ENCODE peak calls at places on chromosomes 7 and 10, in five cellular contexts. One of them, this sample, is unnamed.

GRCh38 chr7:149772236-149772820 is 1.1 kb downstream of the ZNF467 start:
- DNase-seq in aorta: peak; percentile 64
- DNase-seq in ovary: peak; percentile 50
- DNase-seq in IMR-90: no peak
- DNase-seq in H9: peak; percentile 54
- DNase-seq in this sample: peak; percentile 18

GRCh38 chr7:143492043-143492471 is 14.4 kb downstream of the TAS2R41 start:
- DNase-seq in aorta: no peak
- DNase-seq in ovary: no peak
- DNase-seq in IMR-90: peak; percentile 90
- DNase-seq in H9: no peak
- DNase-seq in this sample: peak; percentile 52

GRCh38 chr10:130970341-130971122 is 341.0 kb downstream of the TCERG1L start:
- DNase-seq in aorta: no peak
- DNase-seq in ovary: no peak
- DNase-seq in IMR-90: no peak
- DNase-seq in H9: peak; percentile 10
- DNase-seq in this sample: no peak

GRCh38 chr10:118908487-118909280 is 120.8 kb upstream of the NANOS1 start:
- DNase-seq in aorta: no peak
- DNase-seq in ovary: no peak
- DNase-seq in IMR-90: no peak
- DNase-seq in H9: no peak
- DNase-seq in this sample: peak; percentile 77

GRCh38 chr10:44982114-44982460 is 3.5 kb upstream of the DEPP1 start:
- DNase-seq in aorta: peak; percentile 95
- DNase-seq in ovary: peak; percentile 40
- DNase-seq in IMR-90: no peak
- DNase-seq in H9: no peak
- DNase-seq in this sample: no peak

GRCh38 chr10:131806146-131806545 is 94.7 kb upstream of the PPP2R2D start:
- DNase-seq in aorta: no peak
- DNase-seq in ovary: no peak
- DNase-seq in IMR-90: no peak
- DNase-seq in H9: no peak
- DNase-seq in this sample: no peak

GRCh38 chr7:64867863-64868440 is 35.1 kb upstream of the ZNF273 start:
- DNase-seq in aorta: no peak
- DNase-seq in ovary: no peak
- DNase-seq in IMR-90: no peak
- DNase-seq in H9: peak; percentile 8
- DNase-seq in this sample: no peak

GRCh38 chr10:133484818-133485217 is 31.1 kb downstream of the SCART1 start:
- DNase-seq in aorta: no peak
- DNase-seq in ovary: no peak
- DNase-seq in IMR-90: no peak
- DNase-seq in H9: no peak
- DNase-seq in this sample: no peak

GRCh38 chr10:67110286-67110685 is 184.4 kb downstream of the LRRTM3 start:
- DNase-seq in aorta: no peak
- DNase-seq in ovary: no peak
- DNase-seq in IMR-90: no peak
- DNase-seq in H9: no peak
- DNase-seq in this sample: no peak

GRCh38 chr7:30817060-30817770 is 46.0 kb downstream of the MINDY4 start:
- DNase-seq in aorta: no peak
- DNase-seq in ovary: no peak
- DNase-seq in IMR-90: peak; percentile 54
- DNase-seq in H9: no peak
- DNase-seq in this sample: no peak

GRCh38 chr10:14486777-14487510 is 156.2 kb upstream of the FRMD4A start:
- DNase-seq in aorta: no peak
- DNase-seq in ovary: peak; percentile 24
- DNase-seq in IMR-90: peak; percentile 94
- DNase-seq in H9: no peak
- DNase-seq in this sample: no peak

GRCh38 chr10:118096022-118096421 is 49.3 kb upstream of the RAB11FIP2 start:
- DNase-seq in aorta: no peak
- DNase-seq in ovary: no peak
- DNase-seq in IMR-90: no peak
- DNase-seq in H9: no peak
- DNase-seq in this sample: no peak

GRCh38 chr7:47293884-47294568 is 287.9 kb downstream of the TNS3 start:
- DNase-seq in aorta: no peak
- DNase-seq in ovary: peak; percentile 48
- DNase-seq in IMR-90: peak; percentile 51
- DNase-seq in H9: no peak
- DNase-seq in this sample: no peak

GRCh38 chr7:88309845-88310244 is 3.2 kb upstream of the STEAP4 start:
- DNase-seq in aorta: no peak
- DNase-seq in ovary: no peak
- DNase-seq in IMR-90: no peak
- DNase-seq in H9: no peak
- DNase-seq in this sample: no peak

GRCh38 chr7:117837841-117838240 is 35.4 kb downstream of the CTTNBP2 start:
- DNase-seq in aorta: no peak
- DNase-seq in ovary: no peak
- DNase-seq in IMR-90: no peak
- DNase-seq in H9: no peak
- DNase-seq in this sample: peak; percentile 7

GRCh38 chr7:111668711-111669110 is 106.4 kb upstream of the IMMP2L start:
- DNase-seq in aorta: no peak
- DNase-seq in ovary: no peak
- DNase-seq in IMR-90: no peak
- DNase-seq in H9: no peak
- DNase-seq in this sample: no peak

GRCh38 chr10:71082930-71083329 is 129.4 kb upstream of the UNC5B start:
- DNase-seq in aorta: no peak
- DNase-seq in ovary: no peak
- DNase-seq in IMR-90: no peak
- DNase-seq in H9: no peak
- DNase-seq in this sample: no peak

GRCh38 chr7:50733552-50733951 is 49.1 kb downstream of the GRB10 start:
- DNase-seq in aorta: no peak
- DNase-seq in ovary: no peak
- DNase-seq in IMR-90: peak; percentile 61
- DNase-seq in H9: no peak
- DNase-seq in this sample: no peak

GRCh38 chr10:2925631-2926030 is 141.7 kb upstream of the PFKP start:
- DNase-seq in aorta: peak; percentile 85
- DNase-seq in ovary: no peak
- DNase-seq in IMR-90: peak; percentile 40
- DNase-seq in H9: no peak
- DNase-seq in this sample: peak; percentile 11

GRCh38 chr7:20784311-20785210 is 2.1 kb downstream of the SP8 start:
- DNase-seq in aorta: no peak
- DNase-seq in ovary: no peak
- DNase-seq in IMR-90: no peak
- DNase-seq in H9: peak; percentile 69
- DNase-seq in this sample: no peak

GRCh38 chr10:97827778-97828291 is 21.8 kb upstream of the GOLGA7B start:
- DNase-seq in aorta: peak; percentile 53
- DNase-seq in ovary: no peak
- DNase-seq in IMR-90: no peak
- DNase-seq in H9: no peak
- DNase-seq in this sample: no peak

GRCh38 chr10:90857635-90858488 is at the start of gene HTR7:
- DNase-seq in aorta: peak; percentile 73
- DNase-seq in ovary: peak; percentile 68
- DNase-seq in IMR-90: peak; percentile 33
- DNase-seq in H9: peak; percentile 75
- DNase-seq in this sample: peak; percentile 33

GRCh38 chr7:57403601-57404342 is 46.2 kb upstream of the ZNF716 start:
- DNase-seq in aorta: no peak
- DNase-seq in ovary: no peak
- DNase-seq in IMR-90: no peak
- DNase-seq in H9: no peak
- DNase-seq in this sample: peak; percentile 2

GRCh38 chr7:24233386-24233785 is 50.6 kb upstream of the NPY start:
- DNase-seq in aorta: no peak
- DNase-seq in ovary: no peak
- DNase-seq in IMR-90: no peak
- DNase-seq in H9: no peak
- DNase-seq in this sample: no peak

GRCh38 chr10:79418274-79418673 is 27.1 kb downstream of the ZCCHC24 start:
- DNase-seq in aorta: no peak
- DNase-seq in ovary: no peak
- DNase-seq in IMR-90: no peak
- DNase-seq in H9: no peak
- DNase-seq in this sample: no peak

GRCh38 chr10:79417731-79418130 is 27.7 kb downstream of the ZCCHC24 start:
- DNase-seq in aorta: no peak
- DNase-seq in ovary: no peak
- DNase-seq in IMR-90: no peak
- DNase-seq in H9: no peak
- DNase-seq in this sample: no peak

GRCh38 chr10:79417266-79417665 is 28.2 kb downstream of the ZCCHC24 start:
- DNase-seq in aorta: no peak
- DNase-seq in ovary: no peak
- DNase-seq in IMR-90: no peak
- DNase-seq in H9: no peak
- DNase-seq in this sample: no peak

GRCh38 chr10:79420974-79421688 is 24.3 kb downstream of the ZCCHC24 start:
- DNase-seq in aorta: no peak
- DNase-seq in ovary: no peak
- DNase-seq in IMR-90: no peak
- DNase-seq in H9: no peak
- DNase-seq in this sample: no peak

GRCh38 chr10:79418886-79419595 is 26.4 kb downstream of the ZCCHC24 start:
- DNase-seq in aorta: no peak
- DNase-seq in ovary: no peak
- DNase-seq in IMR-90: no peak
- DNase-seq in H9: no peak
- DNase-seq in this sample: no peak
- H3K27ac ChIP-seq in aorta: no peak overlapping the region
- H3K27ac ChIP-seq in ovary: no peak overlapping the region
- H3K27ac ChIP-seq in IMR-90: no peak overlapping the region
- H3K27ac ChIP-seq in H9: no peak overlapping the region
- H3K27ac ChIP-seq in this sample: no peak overlapping the region

DNA sequence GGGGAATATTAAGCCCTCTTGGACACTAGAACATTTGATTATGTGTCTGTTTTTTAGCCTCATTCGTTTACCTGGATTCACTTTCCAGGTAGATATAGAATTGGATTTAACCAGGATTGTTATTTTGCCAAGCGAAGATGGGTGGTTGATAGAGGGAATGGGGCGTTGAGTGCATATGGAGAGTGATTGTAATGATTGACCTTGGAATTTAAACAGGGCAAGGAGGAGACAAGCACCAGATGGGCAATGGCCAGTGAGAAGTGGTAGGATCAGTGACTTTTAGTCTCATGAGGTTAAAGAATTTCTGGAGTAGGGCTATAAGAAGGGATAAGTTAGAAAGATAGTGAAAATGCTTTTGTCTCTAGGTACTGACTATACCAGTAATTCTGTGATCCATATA is 211.2 kb upstream of the CSTF2T start:
- DNase-seq in aorta: no peak
- DNase-seq in ovary: no peak
- DNase-seq in IMR-90: no peak
- DNase-seq in H9: peak; percentile 32
- DNase-seq in this sample: no peak
- H3K27ac ChIP-seq in aorta: no peak overlapping the region
- H3K27ac ChIP-seq in ovary: no peak overlapping the region
- H3K27ac ChIP-seq in IMR-90: no peak overlapping the region
- H3K27ac ChIP-seq in H9: peak overlapping the region; percentile 82
- H3K27ac ChIP-seq in this sample: no peak overlapping the region

GRCh38 chr10:116587878-116588590 is 2.7 kb upstream of the PNLIPRP1 start:
- DNase-seq in aorta: no peak
- DNase-seq in ovary: no peak
- DNase-seq in IMR-90: no peak
- DNase-seq in H9: no peak
- DNase-seq in this sample: no peak

GRCh38 chr10:116589911-116590310 is 848 bp upstream of the PNLIPRP1 start:
- DNase-seq in aorta: no peak
- DNase-seq in ovary: no peak
- DNase-seq in IMR-90: no peak
- DNase-seq in H9: no peak
- DNase-seq in this sample: peak; percentile 89

GRCh38 chr10:116593139-116593740 is 2.5 kb downstream of the PNLIPRP1 start:
- DNase-seq in aorta: no peak
- DNase-seq in ovary: no peak
- DNase-seq in IMR-90: no peak
- DNase-seq in H9: no peak
- DNase-seq in this sample: no peak

GRCh38 chr10:116590590-116591444 is at the start of gene PNLIPRP1:
- DNase-seq in aorta: no peak
- DNase-seq in ovary: no peak
- DNase-seq in IMR-90: no peak
- DNase-seq in H9: no peak
- DNase-seq in this sample: peak; percentile 68

GRCh38 chr10:116588995-116589394 is 1.8 kb upstream of the PNLIPRP1 start:
- DNase-seq in aorta: no peak
- DNase-seq in ovary: no peak
- DNase-seq in IMR-90: no peak
- DNase-seq in H9: no peak
- DNase-seq in this sample: no peak
- H3K27ac ChIP-seq in aorta: no peak overlapping the region
- H3K27ac ChIP-seq in ovary: no peak overlapping the region
- H3K27ac ChIP-seq in IMR-90: no peak overlapping the region
- H3K27ac ChIP-seq in H9: no peak overlapping the region
- H3K27ac ChIP-seq in this sample: no peak overlapping the region

GRCh38 chr10:29081971-29082699 is 206.7 kb upstream of the LYZL1 start:
- DNase-seq in aorta: no peak
- DNase-seq in ovary: no peak
- DNase-seq in IMR-90: no peak
- DNase-seq in H9: no peak
- DNase-seq in this sample: no peak
- H3K27ac ChIP-seq in aorta: no peak overlapping the region
- H3K27ac ChIP-seq in ovary: no peak overlapping the region
- H3K27ac ChIP-seq in IMR-90: no peak overlapping the region
- H3K27ac ChIP-seq in H9: no peak overlapping the region
- H3K27ac ChIP-seq in this sample: no peak overlapping the region

GRCh38 chr7:71613316-71613715 is 481.4 kb downstream of the GALNT17 start:
- DNase-seq in aorta: no peak
- DNase-seq in ovary: no peak
- DNase-seq in IMR-90: no peak
- DNase-seq in H9: no peak
- DNase-seq in this sample: no peak

GRCh38 chr7:71612892-71613291 is 480.9 kb downstream of the GALNT17 start:
- DNase-seq in aorta: no peak
- DNase-seq in ovary: peak; percentile 50
- DNase-seq in IMR-90: no peak
- DNase-seq in H9: no peak
- DNase-seq in this sample: no peak

GRCh38 chr7:71616217-71616616 is 484.3 kb downstream of the GALNT17 start:
- DNase-seq in aorta: no peak
- DNase-seq in ovary: no peak
- DNase-seq in IMR-90: no peak
- DNase-seq in H9: no peak
- DNase-seq in this sample: no peak

GRCh38 chr7:71612011-71612410 is 480.1 kb downstream of the GALNT17 start:
- DNase-seq in aorta: no peak
- DNase-seq in ovary: no peak
- DNase-seq in IMR-90: no peak
- DNase-seq in H9: no peak
- DNase-seq in this sample: no peak

GRCh38 chr7:71615017-71615416 is 483.1 kb downstream of the GALNT17 start:
- DNase-seq in aorta: peak; percentile 75
- DNase-seq in ovary: no peak
- DNase-seq in IMR-90: no peak
- DNase-seq in H9: no peak
- DNase-seq in this sample: no peak
- H3K27ac ChIP-seq in aorta: peak overlapping the region; percentile 86
- H3K27ac ChIP-seq in ovary: no peak overlapping the region
- H3K27ac ChIP-seq in IMR-90: no peak overlapping the region
- H3K27ac ChIP-seq in H9: no peak overlapping the region
- H3K27ac ChIP-seq in this sample: no peak overlapping the region

GRCh38 chr7:29463504-29464158 is 100.0 kb upstream of the PRR15 start:
- DNase-seq in aorta: no peak
- DNase-seq in ovary: no peak
- DNase-seq in IMR-90: no peak
- DNase-seq in H9: no peak
- DNase-seq in this sample: peak; percentile 77
- H3K27ac ChIP-seq in aorta: no peak overlapping the region
- H3K27ac ChIP-seq in ovary: no peak overlapping the region
- H3K27ac ChIP-seq in IMR-90: no peak overlapping the region
- H3K27ac ChIP-seq in H9: no peak overlapping the region
- H3K27ac ChIP-seq in this sample: no peak overlapping the region